ENCODE peak calls at places on chromosome 12, in ten cellular contexts. L is thoracic aorta; D is transverse colon; F is A549; C is retinal pigment epithelial cell; Q is CD4-positive, alpha-beta memory T cell; B is SK-N-SH; I is stomach; H is fibroblast of mammary gland; A is astrocyte of the cerebellum. Z is an unnamed sample.

GRCh38 chr12:15592934-15593333 is 196.3 kb downstream of the EPS8 start:
- DNase-seq in H (peak; percentile 44), C (no peak), D (no peak), L (no peak), F (peak; percentile 62), A (no peak), I (no peak), Q (no peak), B (no peak), Z (peak; percentile 31)

GRCh38 chr12:24197517-24197916 is 248.0 kb upstream of the SOX5 start:
- DNase-seq in A (no peak), H (no peak), L (no peak), I (no peak), B (no peak), C (no peak), F (no peak), D (no peak), Q (no peak), Z (no peak)

GRCh38 chr12:51788876-51789275 is 59.6 kb downstream of the FIGNL2 start:
- DNase-seq in F (no peak), A (no peak), C (peak; percentile 36), B (no peak), L (no peak), I (no peak), H (peak; percentile 36), Q (no peak), D (no peak), Z (peak; percentile 87)

GRCh38 chr12:28939427-28939826 is 209.7 kb upstream of the FAR2 start:
- DNase-seq in Q (no peak), C (no peak), L (no peak), F (no peak), H (peak; percentile 36), I (no peak), B (no peak), A (no peak), D (no peak), Z (no peak)

GRCh38 chr12:1660304-1661187 is 30.3 kb upstream of the ADIPOR2 start:
- DNase-seq in Q (peak; percentile 66), B (no peak), L (no peak), A (no peak), F (peak; percentile 22), H (peak; percentile 63), C (no peak), I (peak; percentile 96), D (peak; percentile 88), Z (no peak)

GRCh38 chr12:91326043-91327027 is 143.7 kb upstream of the DCN start:
- DNase-seq in F (peak; percentile 33), D (peak; percentile 19), B (peak; percentile 26), L (peak; percentile 4), A (peak; percentile 56), Q (peak; percentile 31), H (peak; percentile 76), C (no peak), I (peak; percentile 33), Z (peak; percentile 72)

GRCh38 chr12:30701056-30701455 is 5.4 kb upstream of the IPO8 start:
- DNase-seq in H (peak; percentile 28), A (no peak), Q (no peak), C (no peak), F (no peak), L (no peak), I (no peak), D (no peak), B (no peak), Z (no peak)

GRCh38 chr12:129772463-129773169 is 131.2 kb downstream of the TMEM132D start:
- DNase-seq in Q (no peak), D (no peak), C (peak; percentile 95), I (no peak), F (no peak), B (no peak), H (no peak), A (peak; percentile 79), L (no peak), Z (peak; percentile 85)

GRCh38 chr12:46677749-46678148 is 148.0 kb downstream of the SLC38A4 start:
- DNase-seq in B (peak; percentile 9), D (no peak), Q (peak; percentile 3), F (peak; percentile 70), L (no peak), H (peak; percentile 53), I (no peak), C (no peak), A (peak; percentile 23), Z (peak; percentile 43)

GRCh38 chr12:75969768-75970167 is 61.8 kb downstream of the PHLDA1 start:
- DNase-seq in Q (no peak), F (no peak), A (no peak), H (no peak), L (no peak), I (no peak), D (no peak), B (no peak), C (no peak), Z (no peak)

GRCh38 chr12:67818379-67819001 is 169.9 kb downstream of the DYRK2 start:
- DNase-seq in I (no peak), Q (no peak), B (no peak), A (no peak), H (no peak), F (no peak), L (no peak), D (no peak), C (no peak), Z (no peak)

GRCh38 chr12:120455302-120455701 is 9.1 kb downstream of the GATC start:
- DNase-seq in B (no peak), L (no peak), F (no peak), H (no peak), Q (no peak), D (no peak), I (no peak), A (no peak), C (no peak), Z (no peak)

GRCh38 chr12:55743967-55744931 is 1.3 kb downstream of the GDF11 start:
- DNase-seq in I (no peak), A (no peak), D (no peak), F (no peak), B (peak; percentile 49), Q (no peak), C (no peak), L (no peak), H (no peak), Z (no peak)

GRCh38 chr12:99436584-99436983 is 211.0 kb upstream of the GARIN6 start:
- DNase-seq in I (no peak), C (no peak), B (no peak), D (no peak), F (no peak), Q (no peak), A (no peak), H (no peak), L (no peak), Z (no peak)

GRCh38 chr12:124347805-124348658 is 53.1 kb downstream of the RFLNA start:
- DNase-seq in F (no peak), C (no peak), L (no peak), D (no peak), I (no peak), H (no peak), A (no peak), B (peak; percentile 79), Q (no peak), Z (no peak)

GRCh38 chr12:49041881-49042484 is 18.6 kb downstream of the KMT2D start:
- DNase-seq in H (no peak), C (no peak), L (no peak), D (no peak), B (no peak), I (no peak), A (no peak), F (no peak), Q (no peak), Z (no peak)

GRCh38 chr12:115129727-115130126 is 445.8 kb upstream of the TBX3 start:
- DNase-seq in I (no peak), L (no peak), B (no peak), Q (no peak), H (no peak), A (no peak), F (no peak), D (no peak), C (no peak), Z (no peak)

GRCh38 chr12:121461048-121461447 is 61.1 kb downstream of the RNF34 start:
- DNase-seq in I (no peak), Q (no peak), F (no peak), A (no peak), H (no peak), B (no peak), D (no peak), L (no peak), C (no peak), Z (no peak)

GRCh38 chr12:6761849-6762248 is 4.3 kb upstream of the PTMS start:
- DNase-seq in Q (no peak), I (no peak), L (no peak), C (no peak), F (no peak), H (no peak), D (no peak), B (no peak), A (no peak), Z (no peak)

GRCh38 chr12:106134294-106134949 is 4.3 kb downstream of the NUAK1 start:
- DNase-seq in A (no peak), B (no peak), F (no peak), C (no peak), L (no peak), Q (no peak), I (no peak), H (no peak), D (no peak), Z (peak; percentile 54)
- H3K4me3 ChIP-seq in A (no peak overlapping the region), B (no peak overlapping the region), F (no peak overlapping the region), C (no peak overlapping the region), L (peak overlapping the region; percentile 75), Q (no peak overlapping the region), I (no peak overlapping the region), H (no peak overlapping the region), D (no peak overlapping the region), Z (no peak overlapping the region)

GRCh38 chr12:40697566-40698257 is 5.5 kb downstream of the CNTN1 start:
- DNase-seq in L (no peak), A (no peak), B (peak; percentile 58), C (no peak), H (peak; percentile 15), Q (no peak), F (peak; percentile 63), D (no peak), I (no peak), Z (no peak)
- H3K4me3 ChIP-seq in L (no peak overlapping the region), A (no peak overlapping the region), B (no peak overlapping the region), C (no peak overlapping the region), H (no peak overlapping the region), Q (no peak overlapping the region), F (peak overlapping the region; percentile 30), D (no peak overlapping the region), I (no peak overlapping the region), Z (no peak overlapping the region)

GRCh38 chr12:118015944-118016343 is 559 bp upstream of the RFC5 start:
- DNase-seq in Q (no peak), F (no peak), L (no peak), I (no peak), B (no peak), D (no peak), C (no peak), H (no peak), A (no peak), Z (no peak)
- H3K4me3 ChIP-seq in Q (peak overlapping the region; percentile 92), F (peak overlapping the region; percentile 83), L (peak overlapping the region; percentile 86), I (peak overlapping the region; percentile 93), B (peak overlapping the region; percentile 83), D (peak overlapping the region; percentile 76), C (peak overlapping the region; percentile 93), H (peak overlapping the region; percentile 90), A (peak overlapping the region; percentile 80), Z (no peak overlapping the region)

GRCh38 chr12:109720856-109721189 is 7.2 kb downstream of the FAM222A start:
- DNase-seq in Q (no peak), B (no peak), A (no peak), D (no peak), I (no peak), C (no peak), H (no peak), L (no peak), F (no peak), Z (no peak)
- H3K4me3 ChIP-seq in Q (no peak overlapping the region), B (no peak overlapping the region), A (no peak overlapping the region), D (no peak overlapping the region), I (no peak overlapping the region), C (no peak overlapping the region), H (no peak overlapping the region), L (no peak overlapping the region), F (no peak overlapping the region), Z (no peak overlapping the region)